ENCODE peak calls at places on chromosomes 11 and 22, in eight cellular contexts. H, I, U, M, N, E, Y and A are unnamed samples.
A peak's percentile ranks its signal among the peaks of the same experiment; 100 is the strongest.

GRCh38 chr11:23574149-23574548 is 713.9 kb upstream of the CCDC179 start:
- DNase-seq in H (no peak), I (no peak), U (no peak), M (no peak), N (no peak), E (no peak), Y (no peak), A (no peak)

GRCh38 chr11:57427692-57428082 is 766 bp upstream of the SLC43A3 start:
- DNase-seq in H (no peak), I (no peak), U (no peak), M (no peak), N (no peak), E (peak; percentile 85), Y (no peak), A (no peak)

GRCh38 chr11:65437436-65438227 is 15.0 kb downstream of the NEAT1 start:
- DNase-seq in H (no peak), I (no peak), U (no peak), M (no peak), N (peak; percentile 41), E (no peak), Y (no peak), A (no peak)

GRCh38 chr22:41096391-41096790 is 4.0 kb downstream of the EP300 start:
- DNase-seq in H (no peak), I (no peak), U (no peak), M (no peak), N (no peak), E (no peak), Y (no peak), A (no peak)

GRCh38 chr11:86551286-86551685 is 121.1 kb downstream of the ME3 start:
- DNase-seq in H (no peak), I (no peak), U (no peak), M (no peak), N (peak; percentile 64), E (no peak), Y (peak; percentile 57), A (no peak)

GRCh38 chr11:47111318-47111804 is 65.3 kb downstream of the ARFGAP2 start:
- DNase-seq in H (no peak), I (no peak), U (no peak), M (no peak), N (no peak), E (no peak), Y (no peak), A (peak; percentile 44)

GRCh38 chr11:57180141-57180561 is 1.6 kb upstream of the LRRC55 start:
- DNase-seq in H (peak; percentile 55), I (no peak), U (no peak), M (no peak), N (no peak), E (no peak), Y (no peak), A (no peak)

GRCh38 chr11:126914941-126915340 is 85.6 kb downstream of the KIRREL3 start:
- DNase-seq in H (no peak), I (no peak), U (no peak), M (no peak), N (no peak), E (no peak), Y (no peak), A (no peak)

GRCh38 chr22:27814993-27815392 is 13.4 kb upstream of the MN1 start:
- DNase-seq in H (no peak), I (no peak), U (peak; percentile 2), M (no peak), N (no peak), E (no peak), Y (no peak), A (no peak)

GRCh38 chr11:131025020-131025419 is 108.7 kb upstream of the SNX19 start:
- DNase-seq in H (peak; percentile 28), I (no peak), U (no peak), M (no peak), N (peak; percentile 11), E (no peak), Y (peak; percentile 16), A (no peak)

GRCh38 chr11:18192988-18193387 is 20.4 kb downstream of the MRGPRX4 start:
- DNase-seq in H (peak; percentile 56), I (no peak), U (no peak), M (no peak), N (no peak), E (no peak), Y (no peak), A (no peak)

GRCh38 chr22:41110968-41111367 is 18.6 kb downstream of the EP300 start:
- DNase-seq in H (no peak), I (no peak), U (no peak), M (no peak), N (no peak), E (no peak), Y (no peak), A (no peak)

GRCh38 chr11:14320020-14320419 is 39.0 kb downstream of the RRAS2 start:
- DNase-seq in H (no peak), I (no peak), U (no peak), M (peak; percentile 12), N (no peak), E (no peak), Y (no peak), A (no peak)

GRCh38 chr22:27502327-27502726 is 299.2 kb downstream of the MN1 start:
- DNase-seq in H (no peak), I (no peak), U (no peak), M (no peak), N (no peak), E (no peak), Y (no peak), A (no peak)

GRCh38 chr11:579830-580601 is 3.7 kb downstream of the PHRF1 start:
- DNase-seq in H (no peak), I (no peak), U (no peak), M (no peak), N (no peak), E (no peak), Y (no peak), A (no peak)

GRCh38 chr11:68303982-68304780 is 8.2 kb upstream of the LRP5 start:
- DNase-seq in H (no peak), I (no peak), U (no peak), M (no peak), N (no peak), E (no peak), Y (no peak), A (no peak)

GRCh38 chr11:100009728-100010127 is 677.4 kb upstream of the ARHGAP42 start:
- DNase-seq in H (no peak), I (no peak), U (no peak), M (no peak), N (no peak), E (no peak), Y (no peak), A (no peak)

GRCh38 chr11:116731097-116731761 is 41.6 kb downstream of the BUD13 start:
- DNase-seq in H (peak; percentile 61), I (peak; percentile 74), U (no peak), M (no peak), N (no peak), E (no peak), Y (no peak), A (no peak)

GRCh38 chr22:42757475-42757874 is 36.8 kb upstream of the A4GALT start:
- DNase-seq in H (peak; percentile 46), I (no peak), U (no peak), M (no peak), N (no peak), E (no peak), Y (no peak), A (no peak)

GRCh38 chr22:43848366-43849171 is 13.7 kb downstream of the SULT4A1 start:
- DNase-seq in H (peak; percentile 42), I (no peak), U (peak; percentile 57), M (no peak), N (peak; percentile 16), E (peak; percentile 55), Y (peak; percentile 25), A (no peak)

GRCh38 chr11:129376658-129377341 is 1.2 kb downstream of the BARX2 start:
- DNase-seq in H (no peak), I (no peak), U (no peak), M (no peak), N (no peak), E (no peak), Y (no peak), A (no peak)